ENCODE peak calls at places on chromosomes 11 and 22, in eight cellular contexts. K is colonic mucosa, Z is HCT116, M is A549, I is endodermal cell, H is AG04450, E is HL-60, O is IMR-90. Y is an unnamed sample.

GRCh38 chr11:1557904-1558831 is 13.9 kb downstream of the DUSP8 start:
- DNase-seq in K (peak), Z (no peak), M (peak), I (peak), H (peak), E (no peak), O (peak), Y (peak)

GRCh38 chr11:2085251-2086066 is 53.7 kb downstream of the IGF2 start:
- DNase-seq in K (no peak), Z (no peak), M (no peak), I (no peak), H (no peak), E (no peak), O (no peak), Y (no peak)

GRCh38 chr11:62402226-62402625 is 16.6 kb upstream of the SCGB1A1 start:
- DNase-seq in K (peak), Z (no peak), M (no peak), I (no peak), H (no peak), E (no peak), O (no peak), Y (no peak)

GRCh38 chr11:102408339-102408738 is 44.2 kb downstream of the TMEM123 start:
- DNase-seq in K (no peak), Z (no peak), M (no peak), I (no peak), H (no peak), E (no peak), O (no peak), Y (no peak)

GRCh38 chr11:69198891-69199582 is 43.3 kb downstream of the SMIM38 start:
- DNase-seq in K (no peak), Z (no peak), M (no peak), I (no peak), H (no peak), E (no peak), O (no peak), Y (no peak)

GRCh38 chr11:35615911-35616900 is 2.1 kb upstream of the FJX1 start:
- DNase-seq in K (no peak), Z (no peak), M (peak), I (no peak), H (no peak), E (no peak), O (peak), Y (peak)

GRCh38 chr22:44387486-44387885 is 74.7 kb upstream of the SHISAL1 start:
- DNase-seq in K (no peak), Z (no peak), M (no peak), I (peak), H (no peak), E (no peak), O (no peak), Y (no peak)

GRCh38 chr11:13109616-13110015 is 100.5 kb downstream of the RASSF10 start:
- DNase-seq in K (no peak), Z (no peak), M (no peak), I (no peak), H (no peak), E (no peak), O (no peak), Y (no peak)

GRCh38 chr11:36744375-36745168 is 146.5 kb upstream of the RAG2 start:
- DNase-seq in K (peak), Z (peak), M (peak), I (peak), H (peak), E (peak), O (peak), Y (peak)

GRCh38 chr11:57566035-57566504 is 1.4 kb downstream of the UBE2L6 start:
- DNase-seq in K (peak), Z (no peak), M (no peak), I (no peak), H (no peak), E (no peak), O (peak), Y (peak)

GRCh38 chr11:66953431-66953833 is 4.8 kb downstream of the PC start:
- DNase-seq in K (no peak), Z (no peak), M (no peak), I (no peak), H (no peak), E (no peak), O (no peak), Y (no peak)

GRCh38 chr11:105164226-105164625 is 24.7 kb upstream of the CARD18 start:
- DNase-seq in K (no peak), Z (no peak), M (no peak), I (no peak), H (no peak), E (no peak), O (no peak), Y (no peak)

GRCh38 chr11:89184021-89184420 is 6.3 kb downstream of the TYR start:
- DNase-seq in K (no peak), Z (no peak), M (no peak), I (no peak), H (no peak), E (no peak), O (peak), Y (no peak)

GRCh38 chr22:49213731-49214352 is 613.8 kb downstream of the BRD1 start:
- DNase-seq in K (no peak), Z (no peak), M (no peak), I (peak), H (no peak), E (no peak), O (no peak), Y (no peak)

GRCh38 chr22:23110190-23110921 is 31.4 kb downstream of the RSPH14 start:
- DNase-seq in K (no peak), Z (no peak), M (no peak), I (no peak), H (no peak), E (no peak), O (no peak), Y (no peak)

GRCh38 chr11:133946541-133947297 is 10.0 kb downstream of the IGSF9B start:
- DNase-seq in K (no peak), Z (no peak), M (no peak), I (peak), H (no peak), E (no peak), O (no peak), Y (no peak)

GRCh38 chr11:84865257-84865656 is 761.9 kb downstream of the DLG2 start:
- DNase-seq in K (no peak), Z (no peak), M (no peak), I (no peak), H (no peak), E (no peak), O (no peak), Y (no peak)

GRCh38 chr11:113901141-113901540 is 3.5 kb upstream of the HTR3B start:
- DNase-seq in K (no peak), Z (no peak), M (no peak), I (no peak), H (no peak), E (no peak), O (no peak), Y (no peak)

GRCh38 chr11:92703431-92703830 is 266.0 kb upstream of the MTNR1B start:
- DNase-seq in K (no peak), Z (no peak), M (no peak), I (no peak), H (no peak), E (no peak), O (peak), Y (no peak)

GRCh38 chr11:109864161-109864661 is 229.0 kb upstream of the ZC3H12C start:
- DNase-seq in K (no peak), Z (peak), M (no peak), I (no peak), H (no peak), E (no peak), O (no peak), Y (no peak)

GRCh38 chr11:111370902-111371578 is 8.0 kb downstream of the POU2AF1 start:
- DNase-seq in K (no peak), Z (no peak), M (no peak), I (no peak), H (no peak), E (no peak), O (no peak), Y (no peak)

GRCh38 chr11:8110396-8110795 is 29.4 kb downstream of the TUB start:
- DNase-seq in K (no peak), Z (no peak), M (no peak), I (no peak), H (no peak), E (no peak), O (no peak), Y (no peak)

GRCh38 chr11:33507967-33508366 is 192.7 kb downstream of the C11orf91 start:
- DNase-seq in K (no peak), Z (peak), M (peak), I (peak), H (no peak), E (peak), O (peak), Y (no peak)

GRCh38 chr22:36323182-36323854 is 64.4 kb downstream of the MYH9 start:
- DNase-seq in K (no peak), Z (no peak), M (no peak), I (no peak), H (no peak), E (no peak), O (peak), Y (no peak)
- H3K27ac ChIP-seq in K (peak), Z (no peak), M (peak), I (peak), H (peak), E (no peak), O (peak), Y (peak)

GRCh38 chr22:17890245-17890671 is 116.0 kb upstream of the BID start:
- DNase-seq in K (peak), Z (no peak), M (no peak), I (no peak), H (no peak), E (no peak), O (peak), Y (peak)
- TF ChIP-seq CTCF in K (no peak), Z (no peak), M (no peak), I (no peak), H (no peak), E (no peak), O (no peak), Y (no peak)

DNA sequence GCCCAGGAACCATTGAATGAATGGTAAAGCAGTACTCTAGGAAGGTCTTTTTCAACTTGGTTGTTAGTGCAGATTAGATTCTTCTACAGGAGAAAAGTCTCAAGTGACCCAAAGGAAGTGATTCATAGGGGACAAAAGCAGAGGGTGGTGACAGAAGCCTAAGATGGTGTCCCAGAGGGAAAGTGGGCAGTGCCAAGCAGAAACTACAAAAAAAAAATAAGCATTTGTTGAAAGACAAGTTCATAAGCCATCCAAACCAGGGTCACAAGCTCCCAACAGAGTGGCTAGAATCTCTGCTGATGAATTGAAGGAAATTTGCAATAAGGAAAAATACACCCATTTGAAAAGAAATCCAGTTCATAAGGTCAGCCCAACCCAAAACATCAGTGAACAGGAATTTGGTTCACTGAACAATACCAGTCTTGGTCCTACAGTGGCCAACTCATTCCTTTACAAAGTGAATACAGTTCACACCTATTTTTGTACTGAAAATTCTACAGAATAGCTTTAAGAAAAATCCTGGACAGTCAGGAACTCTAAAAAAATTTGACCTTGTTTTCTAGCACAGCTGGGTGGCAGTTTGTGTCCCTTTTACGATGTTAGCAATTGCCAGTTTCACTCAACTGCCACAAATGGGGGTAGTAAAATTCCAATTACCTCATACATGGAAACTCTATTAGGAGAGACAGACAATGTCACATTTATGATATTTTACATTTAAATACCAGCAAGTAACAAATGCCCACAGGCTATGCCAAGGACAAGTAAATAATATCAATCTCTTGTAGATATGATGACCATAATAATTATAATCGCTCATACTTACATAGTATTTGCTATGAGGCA is 21.6 kb upstream of the NUP160 start:
- DNase-seq in K (no peak), Z (peak), M (peak), I (no peak), H (no peak), E (no peak), O (no peak), Y (no peak)
- H3K27ac ChIP-seq in K (no peak), Z (no peak), M (peak), I (no peak), H (no peak), E (no peak), O (no peak), Y (no peak)

GRCh38 chr22:32824531-32825315 is 23.2 kb downstream of the TIMP3 start:
- DNase-seq in K (no peak), Z (no peak), M (no peak), I (no peak), H (no peak), E (no peak), O (no peak), Y (no peak)

GRCh38 chr22:32820131-32820882 is 18.8 kb downstream of the TIMP3 start:
- DNase-seq in K (no peak), Z (no peak), M (no peak), I (no peak), H (no peak), E (no peak), O (peak), Y (no peak)

GRCh38 chr22:32822188-32822877 is 20.8 kb downstream of the TIMP3 start:
- DNase-seq in K (no peak), Z (no peak), M (no peak), I (no peak), H (no peak), E (no peak), O (no peak), Y (no peak)

GRCh38 chr22:32826537-32826936 is 25.0 kb downstream of the TIMP3 start:
- DNase-seq in K (no peak), Z (no peak), M (no peak), I (no peak), H (no peak), E (no peak), O (no peak), Y (no peak)

DNA sequence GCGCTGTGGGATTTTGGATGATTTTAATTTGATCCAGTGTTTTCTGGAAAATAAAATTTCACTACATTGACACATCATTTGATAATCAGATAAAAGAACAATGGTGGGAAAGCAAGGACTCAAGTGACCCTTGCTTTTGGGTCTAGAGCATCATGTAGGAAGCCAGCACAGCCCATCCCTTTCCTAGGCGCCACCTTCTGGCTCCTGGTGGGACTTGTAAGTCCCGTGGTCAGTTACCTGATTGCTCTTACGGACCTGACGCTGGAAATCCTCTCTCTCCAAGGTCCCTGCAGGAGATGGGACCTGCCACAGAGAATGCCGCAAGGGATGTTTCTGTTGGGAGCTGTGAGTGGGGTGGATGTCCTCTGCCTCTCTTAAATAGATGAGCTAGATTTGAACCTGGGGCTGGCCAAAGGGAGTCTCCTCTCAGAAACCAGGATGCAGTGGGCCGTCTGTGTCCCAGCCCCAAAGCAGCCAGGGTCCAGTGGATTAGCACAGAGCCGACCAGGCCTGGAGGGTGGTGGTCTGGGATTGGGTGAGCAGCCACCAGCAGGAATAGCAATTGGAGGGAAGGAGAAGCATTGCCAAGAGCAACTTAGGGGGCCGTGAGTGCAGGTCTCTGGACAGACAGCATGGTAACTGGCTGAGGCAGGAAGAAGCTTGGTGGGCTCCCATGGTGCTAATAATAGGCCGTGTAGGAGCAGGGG is 21.7 kb downstream of the TIMP3 start:
- DNase-seq in K (peak), Z (peak), M (peak), I (peak), H (no peak), E (peak), O (peak), Y (no peak)
- TF ChIP-seq CTCF in K (peak), Z (peak), M (peak), I (peak), H (peak), E (peak), O (peak), Y (no peak)

GRCh38 chr11:108199446-108200321 is 22.8 kb downstream of the NPAT start:
- DNase-seq in K (no peak), Z (no peak), M (no peak), I (no peak), H (no peak), E (peak), O (peak), Y (peak)
- H3K27ac ChIP-seq in K (no peak), Z (no peak), M (peak), I (no peak), H (peak), E (peak), O (peak), Y (peak)

GRCh38 chr11:12083380-12083779 is 27.0 kb upstream of the MICAL2 start:
- DNase-seq in K (no peak), Z (no peak), M (no peak), I (peak), H (no peak), E (no peak), O (no peak), Y (no peak)
- TF ChIP-seq CTCF in K (no peak), Z (peak), M (peak), I (peak), H (peak), E (no peak), O (peak), Y (no peak)

DNA sequence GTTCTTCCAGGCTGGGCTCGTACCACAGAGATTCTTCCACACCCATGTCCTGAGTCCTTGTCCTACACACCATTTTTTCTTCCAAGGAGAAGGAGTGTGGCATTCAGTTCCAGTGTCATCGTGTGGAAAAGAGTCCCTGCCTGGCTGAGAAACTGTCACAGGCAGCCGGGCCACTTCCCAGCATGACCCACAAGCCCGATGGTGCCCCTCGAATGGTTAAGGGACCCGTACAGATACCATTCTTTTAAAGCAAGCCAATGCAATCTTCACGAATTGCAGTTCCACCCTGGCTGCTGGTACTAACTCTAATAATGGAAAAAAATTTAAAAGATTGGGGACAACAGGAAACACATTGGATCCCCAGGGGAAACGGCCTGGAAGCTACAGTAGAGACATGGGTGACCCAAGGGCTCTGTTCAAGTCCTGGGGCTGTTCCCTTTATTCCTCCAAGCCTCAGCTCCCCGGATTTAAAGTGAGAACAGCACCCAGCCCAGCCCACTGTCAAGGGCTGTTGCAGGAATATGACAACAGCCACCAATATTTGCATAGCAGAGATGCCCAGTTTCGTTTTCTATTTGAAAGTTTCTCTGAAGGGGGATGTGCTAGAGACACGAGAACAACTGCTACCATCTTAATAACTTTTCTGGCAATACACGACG is 80.9 kb upstream of the WNT7B start:
- DNase-seq in K (no peak), Z (no peak), M (no peak), I (peak), H (no peak), E (no peak), O (no peak), Y (no peak)
- H3K27ac ChIP-seq in K (peak), Z (no peak), M (peak), I (no peak), H (no peak), E (no peak), O (peak), Y (peak)

DNA sequence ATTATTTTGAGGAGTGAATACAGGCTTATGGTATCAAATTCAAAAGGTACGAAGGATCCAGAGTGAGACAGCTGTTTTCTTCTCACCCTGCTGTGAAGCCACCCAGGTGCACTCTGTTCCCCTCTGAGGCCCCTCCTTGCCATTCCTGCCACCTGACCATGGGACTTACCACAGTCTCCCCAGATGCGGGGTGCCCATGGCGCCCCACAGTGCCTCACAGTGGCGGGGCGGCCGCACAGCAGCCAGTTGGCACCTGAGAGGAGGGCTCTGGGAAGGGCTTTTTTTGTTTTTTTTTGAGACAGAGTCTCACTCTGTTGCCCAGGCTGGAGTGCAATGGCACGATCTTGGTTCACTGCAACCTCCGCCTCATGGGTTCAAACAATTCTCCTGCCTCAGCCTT is 151.7 kb downstream of the CEP164 start:
- DNase-seq in K (no peak), Z (peak), M (no peak), I (peak), H (no peak), E (no peak), O (no peak), Y (no peak)
- TF ChIP-seq CTCF in K (no peak), Z (peak), M (no peak), I (peak), H (no peak), E (no peak), O (no peak), Y (no peak)

DNA sequence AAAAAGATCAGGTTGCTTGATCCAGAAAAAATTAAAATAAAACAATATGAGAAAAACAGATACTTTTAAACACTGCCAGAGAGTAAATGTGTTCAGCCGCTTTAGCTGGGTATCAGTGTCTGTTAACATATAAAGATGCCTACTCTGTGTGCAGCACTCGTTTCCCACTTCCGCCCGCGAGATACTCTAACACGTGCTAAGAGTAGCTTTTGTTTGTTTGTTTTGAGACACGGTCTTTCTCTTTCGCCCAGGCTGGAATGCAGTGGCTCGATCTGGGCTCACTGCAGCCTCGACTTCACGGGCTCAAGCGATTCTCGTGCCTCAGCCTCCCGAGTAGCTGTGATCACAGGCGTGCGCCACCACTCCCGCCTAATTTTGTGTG is 531 bp upstream of the MEN1 start:
- DNase-seq in K (peak), Z (no peak), M (no peak), I (no peak), H (no peak), E (peak), O (no peak), Y (no peak)
- H3K27ac ChIP-seq in K (peak), Z (no peak), M (peak), I (no peak), H (no peak), E (peak), O (no peak), Y (peak)